ENCODE peak calls at places on chromosomes 12 and 14, in five cellular contexts. One of them, this sample, is unnamed. For H3K36me3, the result is how much of the 10 kb centered on the place peaks cover.

GRCh38 chr12:57888407-57889157 is 42.1 kb upstream of the CTDSP2 start:
- DNase-seq in uterus: peak
- DNase-seq in adipocyte: peak
- DNase-seq in CD8-positive, alpha-beta T cell: no peak
- DNase-seq in MM.1S: peak
- DNase-seq in this sample: peak

GRCh38 chr14:29282169-29282568 is 515.6 kb downstream of the FOXG1 start:
- DNase-seq in adipocyte: peak
- DNase-seq in MM.1S: no peak
- DNase-seq in CD8-positive, alpha-beta T cell: no peak
- DNase-seq in uterus: no peak
- DNase-seq in this sample: no peak

GRCh38 chr14:72554401-72554800 is 339.5 kb downstream of the DPF3 start:
- DNase-seq in CD8-positive, alpha-beta T cell: no peak
- DNase-seq in adipocyte: no peak
- DNase-seq in uterus: no peak
- DNase-seq in MM.1S: no peak
- DNase-seq in this sample: no peak

GRCh38 chr14:95431199-95432145 is 85.0 kb downstream of the SYNE3 start:
- DNase-seq in MM.1S: no peak
- DNase-seq in adipocyte: peak
- DNase-seq in uterus: no peak
- DNase-seq in CD8-positive, alpha-beta T cell: no peak
- DNase-seq in this sample: no peak

GRCh38 chr14:104422301-104423223 is 157.0 kb upstream of the C14orf180 start:
- DNase-seq in CD8-positive, alpha-beta T cell: no peak
- DNase-seq in uterus: no peak
- DNase-seq in MM.1S: no peak
- DNase-seq in adipocyte: no peak
- DNase-seq in this sample: no peak

GRCh38 chr14:91883770-91884169 is 16.4 kb upstream of the TC2N start:
- DNase-seq in uterus: peak
- DNase-seq in adipocyte: no peak
- DNase-seq in MM.1S: no peak
- DNase-seq in CD8-positive, alpha-beta T cell: no peak
- DNase-seq in this sample: no peak

GRCh38 chr12:106107566-106107965 is 31.2 kb downstream of the NUAK1 start:
- DNase-seq in uterus: no peak
- DNase-seq in CD8-positive, alpha-beta T cell: no peak
- DNase-seq in adipocyte: peak
- DNase-seq in MM.1S: no peak
- DNase-seq in this sample: no peak

GRCh38 chr14:105473677-105474477 is 744 bp upstream of the CRIP2 start:
- DNase-seq in CD8-positive, alpha-beta T cell: peak
- DNase-seq in uterus: peak
- DNase-seq in adipocyte: peak
- DNase-seq in MM.1S: no peak
- DNase-seq in this sample: peak

GRCh38 chr14:91693342-91693741 is 38.5 kb downstream of the CATSPERB start:
- DNase-seq in MM.1S: no peak
- DNase-seq in CD8-positive, alpha-beta T cell: no peak
- DNase-seq in uterus: no peak
- DNase-seq in adipocyte: no peak
- DNase-seq in this sample: no peak

GRCh38 chr12:82176761-82177490 is 181.3 kb downstream of the CCDC59 start:
- DNase-seq in MM.1S: no peak
- DNase-seq in adipocyte: peak
- DNase-seq in CD8-positive, alpha-beta T cell: no peak
- DNase-seq in uterus: no peak
- DNase-seq in this sample: no peak

GRCh38 chr14:96245710-96246534 is 10.1 kb upstream of the BDKRB1 start:
- DNase-seq in adipocyte: peak
- DNase-seq in uterus: no peak
- DNase-seq in MM.1S: no peak
- DNase-seq in CD8-positive, alpha-beta T cell: no peak
- DNase-seq in this sample: no peak

GRCh38 chr12:53191885-53192530 is 11.3 kb upstream of the CSAD start:
- DNase-seq in MM.1S: peak
- DNase-seq in uterus: no peak
- DNase-seq in adipocyte: no peak
- DNase-seq in CD8-positive, alpha-beta T cell: no peak
- DNase-seq in this sample: no peak

GRCh38 chr12:80794506-80794905 is 77.8 kb downstream of the MYF5 start:
- DNase-seq in uterus: no peak
- DNase-seq in MM.1S: no peak
- DNase-seq in CD8-positive, alpha-beta T cell: no peak
- DNase-seq in adipocyte: peak
- DNase-seq in this sample: no peak

GRCh38 chr14:59582161-59582560 is 5.5 kb upstream of the CCDC175 start:
- DNase-seq in CD8-positive, alpha-beta T cell: no peak
- DNase-seq in adipocyte: no peak
- DNase-seq in uterus: no peak
- DNase-seq in MM.1S: no peak
- DNase-seq in this sample: no peak

GRCh38 chr12:89259831-89260230 is 92.5 kb downstream of the DUSP6 start:
- DNase-seq in adipocyte: no peak
- DNase-seq in uterus: no peak
- DNase-seq in CD8-positive, alpha-beta T cell: no peak
- DNase-seq in MM.1S: no peak
- DNase-seq in this sample: no peak

GRCh38 chr12:89261982-89262381 is 90.3 kb downstream of the DUSP6 start:
- DNase-seq in uterus: no peak
- DNase-seq in MM.1S: no peak
- DNase-seq in adipocyte: no peak
- DNase-seq in CD8-positive, alpha-beta T cell: no peak
- DNase-seq in this sample: no peak

GRCh38 chr12:89263874-89264273 is 88.4 kb downstream of the DUSP6 start:
- DNase-seq in adipocyte: no peak
- DNase-seq in CD8-positive, alpha-beta T cell: no peak
- DNase-seq in uterus: no peak
- DNase-seq in MM.1S: no peak
- DNase-seq in this sample: no peak

GRCh38 chr12:89261210-89261609 is 91.1 kb downstream of the DUSP6 start:
- DNase-seq in uterus: no peak
- DNase-seq in CD8-positive, alpha-beta T cell: no peak
- DNase-seq in adipocyte: peak
- DNase-seq in MM.1S: no peak
- DNase-seq in this sample: no peak

GRCh38 chr12:89263153-89263552 is 89.1 kb downstream of the DUSP6 start:
- DNase-seq in uterus: no peak
- DNase-seq in adipocyte: no peak
- DNase-seq in CD8-positive, alpha-beta T cell: no peak
- DNase-seq in MM.1S: no peak
- DNase-seq in this sample: no peak
- H3K36me3 ChIP-seq in uterus: under half
- H3K36me3 ChIP-seq in adipocyte: under half
- H3K36me3 ChIP-seq in CD8-positive, alpha-beta T cell: under half
- H3K36me3 ChIP-seq in MM.1S: under half
- H3K36me3 ChIP-seq in this sample: under half

GRCh38 chr12:14936224-14936861 is 2.0 kb downstream of the ERP27 start:
- DNase-seq in uterus: no peak
- DNase-seq in MM.1S: no peak
- DNase-seq in adipocyte: no peak
- DNase-seq in CD8-positive, alpha-beta T cell: no peak
- DNase-seq in this sample: no peak
- H3K36me3 ChIP-seq in uterus: under half
- H3K36me3 ChIP-seq in MM.1S: under half
- H3K36me3 ChIP-seq in adipocyte: under half
- H3K36me3 ChIP-seq in CD8-positive, alpha-beta T cell: under half
- H3K36me3 ChIP-seq in this sample: under half

DNA sequence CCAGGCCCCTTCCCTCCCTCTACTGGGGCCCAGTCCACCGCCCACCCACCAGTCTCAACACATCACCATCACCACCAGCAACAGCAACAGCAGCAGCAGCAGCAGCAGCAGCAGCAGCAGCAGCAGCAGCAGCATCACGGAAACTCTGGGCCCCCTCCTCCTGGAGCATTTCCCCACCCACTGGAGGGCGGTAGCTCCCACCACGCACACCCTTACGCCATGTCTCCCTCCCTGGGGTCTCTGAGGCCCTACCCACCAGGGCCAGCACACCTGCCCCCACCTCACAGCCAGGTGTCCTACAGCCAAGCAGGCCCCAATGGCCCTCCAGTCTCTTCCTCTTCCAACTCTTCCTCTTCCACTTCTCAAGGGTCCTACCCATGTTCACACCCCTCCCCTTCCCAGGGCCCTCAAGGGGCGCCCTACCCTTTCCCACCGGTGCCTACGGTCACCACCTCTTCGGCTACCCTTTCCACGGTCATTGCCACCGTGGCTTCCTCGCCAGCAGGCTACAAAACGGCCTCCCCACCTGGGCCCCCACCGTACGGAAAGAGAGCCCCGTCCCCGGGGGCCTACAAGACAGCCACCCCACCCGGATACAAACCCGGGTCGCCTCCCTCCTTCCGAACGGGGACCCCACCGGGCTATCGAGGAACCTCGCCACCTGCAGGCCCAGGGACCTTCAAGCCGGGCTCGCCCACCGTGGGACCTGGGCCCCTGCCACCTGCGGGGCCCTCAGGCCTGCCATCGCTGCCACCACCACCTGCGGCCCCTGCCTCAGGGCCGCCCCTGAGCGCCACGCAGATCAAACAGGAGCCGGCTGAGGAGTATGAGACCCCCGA is 6.8 kb upstream of the RNU7-1 start:
- DNase-seq in CD8-positive, alpha-beta T cell: peak
- DNase-seq in adipocyte: no peak
- DNase-seq in uterus: no peak
- DNase-seq in MM.1S: no peak
- DNase-seq in this sample: peak
- H3K36me3 ChIP-seq in CD8-positive, alpha-beta T cell: under half
- H3K36me3 ChIP-seq in adipocyte: half or more
- H3K36me3 ChIP-seq in uterus: under half
- H3K36me3 ChIP-seq in MM.1S: under half
- H3K36me3 ChIP-seq in this sample: under half

GRCh38 chr12:12986775-12987332 is 13.2 kb downstream of the HEBP1 start:
- DNase-seq in CD8-positive, alpha-beta T cell: no peak
- DNase-seq in MM.1S: no peak
- DNase-seq in adipocyte: no peak
- DNase-seq in uterus: no peak
- DNase-seq in this sample: no peak
- H3K36me3 ChIP-seq in CD8-positive, alpha-beta T cell: under half
- H3K36me3 ChIP-seq in MM.1S: under half
- H3K36me3 ChIP-seq in adipocyte: half or more
- H3K36me3 ChIP-seq in uterus: under half
- H3K36me3 ChIP-seq in this sample: under half

GRCh38 chr14:52538648-52539047 is 13.7 kb downstream of the TXNDC16 start:
- DNase-seq in MM.1S: no peak
- DNase-seq in uterus: no peak
- DNase-seq in CD8-positive, alpha-beta T cell: no peak
- DNase-seq in adipocyte: no peak
- DNase-seq in this sample: no peak
- H3K36me3 ChIP-seq in MM.1S: under half
- H3K36me3 ChIP-seq in uterus: under half
- H3K36me3 ChIP-seq in CD8-positive, alpha-beta T cell: under half
- H3K36me3 ChIP-seq in adipocyte: under half
- H3K36me3 ChIP-seq in this sample: under half

GRCh38 chr14:99497341-99497740 is 16.1 kb downstream of the CCNK start:
- DNase-seq in uterus: no peak
- DNase-seq in adipocyte: no peak
- DNase-seq in MM.1S: no peak
- DNase-seq in CD8-positive, alpha-beta T cell: no peak
- DNase-seq in this sample: no peak

GRCh38 chr14:99502989-99503421 is 21.8 kb downstream of the CCNK start:
- DNase-seq in adipocyte: no peak
- DNase-seq in CD8-positive, alpha-beta T cell: no peak
- DNase-seq in uterus: no peak
- DNase-seq in MM.1S: no peak
- DNase-seq in this sample: no peak

GRCh38 chr14:99497894-99498293 is 16.7 kb downstream of the CCNK start:
- DNase-seq in CD8-positive, alpha-beta T cell: no peak
- DNase-seq in adipocyte: no peak
- DNase-seq in uterus: no peak
- DNase-seq in MM.1S: no peak
- DNase-seq in this sample: no peak
- H3K36me3 ChIP-seq in CD8-positive, alpha-beta T cell: half or more
- H3K36me3 ChIP-seq in adipocyte: half or more
- H3K36me3 ChIP-seq in uterus: under half
- H3K36me3 ChIP-seq in MM.1S: under half
- H3K36me3 ChIP-seq in this sample: under half

GRCh38 chr14:102935756-102936155 is 13.3 kb downstream of the AMN start:
- DNase-seq in adipocyte: no peak
- DNase-seq in CD8-positive, alpha-beta T cell: no peak
- DNase-seq in uterus: no peak
- DNase-seq in MM.1S: no peak
- DNase-seq in this sample: no peak
- H3K36me3 ChIP-seq in adipocyte: half or more
- H3K36me3 ChIP-seq in CD8-positive, alpha-beta T cell: under half
- H3K36me3 ChIP-seq in uterus: under half
- H3K36me3 ChIP-seq in MM.1S: under half
- H3K36me3 ChIP-seq in this sample: under half

GRCh38 chr14:97336816-97337215 is 539.6 kb downstream of the VRK1 start:
- DNase-seq in CD8-positive, alpha-beta T cell: no peak
- DNase-seq in MM.1S: no peak
- DNase-seq in adipocyte: no peak
- DNase-seq in uterus: no peak
- DNase-seq in this sample: no peak
- H3K36me3 ChIP-seq in CD8-positive, alpha-beta T cell: under half
- H3K36me3 ChIP-seq in MM.1S: under half
- H3K36me3 ChIP-seq in adipocyte: under half
- H3K36me3 ChIP-seq in uterus: under half
- H3K36me3 ChIP-seq in this sample: under half